ENCODE peak calls at places on chromosomes 1 and 21, in seven cellular contexts. D, K, O, L, F, Q and Z are unnamed samples.

GRCh38 chr1:64539279-64539678 is 69.3 kb downstream of the CACHD1 start:
- DNase-seq in F (no peak), K (no peak), Q (peak), D (no peak), O (no peak), L (no peak), Z (no peak)

GRCh38 chr1:89088597-89088996 is 23.6 kb upstream of the GBP1 start:
- DNase-seq in L (no peak), F (no peak), O (no peak), Q (no peak), D (no peak), K (no peak), Z (no peak)

GRCh38 chr1:26792924-26793323 is 5.2 kb downstream of the PIGV start:
- DNase-seq in K (no peak), O (no peak), D (no peak), Q (no peak), F (no peak), L (no peak), Z (no peak)

GRCh38 chr1:45843474-45843905 is 40.1 kb downstream of the MAST2 start:
- DNase-seq in L (no peak), Q (peak), D (no peak), K (no peak), O (no peak), F (no peak), Z (peak)

GRCh38 chr1:202227997-202228401 is 34.4 kb downstream of the LGR6 start:
- DNase-seq in O (no peak), F (no peak), D (no peak), L (no peak), Q (no peak), K (no peak), Z (no peak)

GRCh38 chr1:223831755-223832636 is 13.8 kb downstream of the TP53BP2 start:
- DNase-seq in F (no peak), K (no peak), D (no peak), Q (peak), O (no peak), L (no peak), Z (peak)

GRCh38 chr1:204853446-204853845 is 17.2 kb upstream of the NFASC start:
- DNase-seq in K (no peak), F (no peak), D (no peak), O (no peak), Q (no peak), L (no peak), Z (no peak)

GRCh38 chr1:21585037-21585436 is 75.8 kb downstream of the ALPL start:
- DNase-seq in O (no peak), K (no peak), F (no peak), D (no peak), Q (peak), L (no peak), Z (no peak)

GRCh38 chr1:19411612-19412011 is 73.7 kb downstream of the CAPZB start:
- DNase-seq in Q (no peak), O (peak), D (no peak), F (no peak), K (no peak), L (no peak), Z (no peak)

GRCh38 chr1:55504306-55504706 is 289.1 kb upstream of the USP24 start:
- DNase-seq in L (no peak), K (no peak), Q (no peak), F (no peak), O (peak), D (no peak), Z (no peak)

DNA sequence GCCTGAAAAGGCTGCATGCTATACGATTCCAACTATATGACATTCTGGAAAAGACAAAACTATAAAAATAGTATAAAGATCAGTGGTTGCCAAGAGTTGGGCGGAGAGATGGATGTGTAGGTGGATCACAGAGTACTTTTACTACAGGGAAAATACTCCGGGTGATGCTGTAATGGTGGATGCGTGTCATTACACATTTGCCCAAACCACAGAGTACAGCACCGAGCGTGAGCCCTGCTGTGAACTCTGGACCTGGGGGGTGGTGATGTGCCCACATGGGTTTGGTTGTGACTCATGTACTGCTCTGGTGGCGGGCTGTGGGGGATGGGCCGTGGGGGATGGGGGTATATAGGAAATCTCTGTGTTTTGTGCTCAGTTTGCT is 162.7 kb upstream of the COL6A1 start:
- DNase-seq in F (peak), K (no peak), L (peak), O (no peak), D (no peak), Q (no peak), Z (peak)
- H3K4me3 ChIP-seq in F (no peak), K (no peak), L (no peak), O (no peak), D (no peak), Q (no peak), Z (no peak)

DNA sequence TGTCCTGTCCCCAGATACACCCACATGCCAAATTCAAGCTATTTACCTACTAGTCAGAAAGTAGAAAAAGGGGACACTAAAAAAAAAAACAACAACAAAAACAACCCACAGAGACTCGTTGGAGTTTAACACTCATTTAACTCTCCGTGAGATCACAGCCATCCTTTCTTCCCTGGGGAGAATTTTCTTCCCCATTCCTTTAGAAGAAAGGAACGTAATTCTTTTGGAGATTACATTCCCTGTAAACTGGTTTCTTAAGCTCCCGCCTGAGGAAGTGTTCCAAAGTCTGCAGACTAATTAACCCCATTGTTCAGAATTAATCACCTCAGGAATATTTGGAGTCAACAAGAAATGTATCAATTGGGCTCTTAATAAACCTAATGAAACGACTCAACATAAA is 228.2 kb upstream of the CSF3R start:
- DNase-seq in Q (no peak), L (no peak), F (no peak), K (no peak), D (no peak), O (no peak), Z (no peak)
- H3K4me3 ChIP-seq in Q (no peak), L (no peak), F (no peak), K (no peak), D (no peak), O (no peak), Z (no peak)

GRCh38 chr1:8552820-8553397 is 235.0 kb downstream of the SLC45A1 start:
- DNase-seq in L (no peak), D (no peak), Q (no peak), O (no peak), F (no peak), K (no peak), Z (no peak)

GRCh38 chr1:8555582-8555981 is 237.7 kb downstream of the SLC45A1 start:
- DNase-seq in K (no peak), D (no peak), Q (no peak), O (no peak), L (no peak), F (no peak), Z (no peak)

GRCh38 chr1:8551613-8552093 is 233.7 kb downstream of the SLC45A1 start:
- DNase-seq in D (no peak), F (no peak), L (no peak), O (no peak), K (no peak), Q (no peak), Z (no peak)

GRCh38 chr1:8552135-8552534 is 234.2 kb downstream of the SLC45A1 start:
- DNase-seq in D (no peak), O (no peak), Q (no peak), L (no peak), K (no peak), F (peak), Z (no peak)

DNA sequence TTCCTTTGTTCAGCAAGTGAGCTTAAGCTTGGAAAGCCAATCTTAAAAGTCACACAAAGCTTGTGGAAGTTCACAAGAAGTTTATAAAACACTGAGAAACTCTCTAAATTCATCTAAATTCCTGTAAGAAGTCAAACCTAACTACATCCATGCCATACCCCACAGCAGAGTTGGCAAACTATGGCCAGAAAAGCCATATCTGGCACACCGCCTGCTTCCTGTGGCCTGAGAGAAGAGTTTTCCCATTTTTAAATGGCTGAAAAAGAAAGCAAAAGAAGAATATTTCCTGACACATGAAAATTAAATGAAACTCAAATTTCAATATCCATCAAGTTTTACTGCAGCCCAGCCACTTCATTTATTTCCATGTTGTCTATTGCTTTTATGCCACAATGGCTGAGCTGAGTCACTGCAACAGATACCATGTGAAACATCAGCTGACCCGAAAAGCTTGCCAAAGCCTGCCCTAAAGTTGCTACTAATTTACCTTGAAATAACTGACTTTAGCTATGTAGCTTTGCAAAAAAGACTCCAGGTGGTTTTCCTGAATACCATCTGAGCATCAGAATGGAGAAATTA is 237.1 kb downstream of the SLC45A1 start:
- DNase-seq in L (no peak), D (no peak), F (no peak), Q (peak), K (peak), O (no peak), Z (peak)
- H3K4me3 ChIP-seq in L (no peak), D (no peak), F (no peak), Q (no peak), K (no peak), O (no peak), Z (no peak)

GRCh38 chr1:38030596-38031512 is 15.7 kb downstream of the POU3F1 start:
- DNase-seq in O (no peak), D (no peak), Q (no peak), L (no peak), F (no peak), K (peak), Z (no peak)

GRCh38 chr1:38029081-38029681 is 16.6 kb downstream of the UTP11 start:
- DNase-seq in D (no peak), K (peak), L (no peak), Q (no peak), F (no peak), O (no peak), Z (peak)

GRCh38 chr1:38028671-38029070 is 16.1 kb downstream of the UTP11 start:
- DNase-seq in O (no peak), F (no peak), Q (no peak), K (no peak), D (no peak), L (no peak), Z (no peak)

GRCh38 chr1:38031513-38031866 is 15.1 kb downstream of the POU3F1 start:
- DNase-seq in K (peak), Q (no peak), L (no peak), O (no peak), F (no peak), D (no peak), Z (no peak)

DNA sequence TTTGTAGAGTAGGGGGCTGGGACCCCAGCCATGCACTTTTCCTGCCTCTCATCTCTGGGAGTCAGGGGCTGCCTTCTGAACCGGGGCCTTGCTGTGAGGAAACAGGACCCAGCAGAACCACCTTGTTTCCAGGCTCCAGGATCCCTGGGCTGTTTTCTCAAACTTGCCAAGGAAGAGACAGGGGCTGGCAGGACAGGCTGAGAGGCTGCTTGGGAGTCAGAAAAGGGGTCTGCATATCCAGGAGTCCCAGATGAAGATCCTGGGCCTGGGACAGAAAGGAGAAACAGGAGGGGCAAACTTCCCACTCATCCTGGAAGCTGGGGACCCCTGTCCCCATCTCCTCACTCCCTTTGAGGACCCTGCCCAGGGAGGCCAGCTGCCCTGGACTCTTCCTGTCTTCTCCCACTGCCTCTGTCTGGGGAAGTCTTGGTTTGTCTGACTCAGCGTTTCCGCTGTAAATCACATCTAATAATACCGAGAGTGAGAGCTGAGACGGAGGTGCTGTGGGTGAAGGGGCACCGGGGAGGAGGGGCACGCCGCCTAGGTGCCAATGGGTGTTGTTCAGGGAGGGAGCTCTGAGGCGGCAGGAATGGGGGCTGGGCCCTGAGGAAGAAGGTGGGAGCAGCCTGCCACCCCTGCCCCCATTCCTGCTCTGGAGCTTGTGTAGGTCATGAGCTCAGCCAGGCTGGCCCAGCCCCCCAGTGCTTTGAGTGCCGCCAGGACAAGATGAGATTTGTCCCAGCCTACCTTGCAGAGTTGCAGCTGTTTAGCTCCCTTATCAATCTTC is 16.7 kb downstream of the POU3F1 start:
- DNase-seq in Q (peak), O (peak), K (peak), L (no peak), F (no peak), D (no peak), Z (peak)
- H3K4me3 ChIP-seq in Q (no peak), O (no peak), K (no peak), L (no peak), F (no peak), D (no peak), Z (no peak)

DNA sequence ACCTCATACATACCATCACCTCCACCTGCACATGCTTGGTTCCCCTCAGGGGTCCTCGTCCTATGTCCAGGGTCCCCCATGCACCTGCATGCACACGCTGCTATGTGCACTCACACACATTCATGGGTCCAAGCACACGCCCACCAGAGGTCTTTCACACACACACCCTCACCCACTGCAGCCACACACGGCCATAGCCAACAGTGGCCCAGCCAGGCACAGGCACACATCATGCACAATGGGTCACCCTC is 1.2 kb downstream of the SDC3 start:
- DNase-seq in F (no peak), D (no peak), O (no peak), Q (no peak), L (no peak), K (no peak), Z (no peak)
- H3K4me3 ChIP-seq in F (no peak), D (no peak), O (peak), Q (no peak), L (peak), K (no peak), Z (peak)